ENCODE peak calls at places on chromosomes 5 and 9, in ten cellular contexts. One of them, this sample, is unnamed.

GRCh38 chr9:69181908-69182353 is 7.9 kb downstream of the TJP2 start:
- DNase-seq in NCI-H510A treated with DMSO at 0.1 percent for 48 hours: no peak
- DNase-seq in T-helper 1 cell: no peak
- DNase-seq in A549: no peak
- DNase-seq in immature natural killer cell: no peak
- DNase-seq in natural killer cell: no peak
- DNase-seq in mesothelial cell of epicardium: no peak
- DNase-seq in stimulated activated CD4-positive, alpha-beta T cell treated with anti-CD3 and anti-CD28 coated beads, Interleukin-1b, Interleukin-23, amount 100 ng/mL, for 48 hours: no peak
- DNase-seq in activated CD8-positive, alpha-beta memory T cell treated with anti-CD3 and anti-CD28 coated beads, Interleukin-2, amount 50 U/mL, for 48 hours: no peak
- DNase-seq in iris pigment epithelial cell: peak
- DNase-seq in this sample: no peak

GRCh38 chr5:14988210-14988609 is 116.6 kb upstream of the ANKH start:
- DNase-seq in T-helper 1 cell: no peak
- DNase-seq in stimulated activated CD4-positive, alpha-beta T cell treated with anti-CD3 and anti-CD28 coated beads, Interleukin-1b, Interleukin-23, amount 100 ng/mL, for 48 hours: no peak
- DNase-seq in A549: no peak
- DNase-seq in activated CD8-positive, alpha-beta memory T cell treated with anti-CD3 and anti-CD28 coated beads, Interleukin-2, amount 50 U/mL, for 48 hours: no peak
- DNase-seq in natural killer cell: no peak
- DNase-seq in NCI-H510A treated with DMSO at 0.1 percent for 48 hours: no peak
- DNase-seq in immature natural killer cell: no peak
- DNase-seq in mesothelial cell of epicardium: no peak
- DNase-seq in iris pigment epithelial cell: no peak
- DNase-seq in this sample: no peak

GRCh38 chr9:14351206-14351605 is 37.3 kb upstream of the NFIB start:
- DNase-seq in immature natural killer cell: no peak
- DNase-seq in activated CD8-positive, alpha-beta memory T cell treated with anti-CD3 and anti-CD28 coated beads, Interleukin-2, amount 50 U/mL, for 48 hours: no peak
- DNase-seq in stimulated activated CD4-positive, alpha-beta T cell treated with anti-CD3 and anti-CD28 coated beads, Interleukin-1b, Interleukin-23, amount 100 ng/mL, for 48 hours: no peak
- DNase-seq in natural killer cell: no peak
- DNase-seq in mesothelial cell of epicardium: no peak
- DNase-seq in NCI-H510A treated with DMSO at 0.1 percent for 48 hours: no peak
- DNase-seq in iris pigment epithelial cell: no peak
- DNase-seq in T-helper 1 cell: no peak
- DNase-seq in A549: no peak
- DNase-seq in this sample: no peak

GRCh38 chr5:1463326-1464095 is 18.3 kb upstream of the SLC6A3 start:
- DNase-seq in stimulated activated CD4-positive, alpha-beta T cell treated with anti-CD3 and anti-CD28 coated beads, Interleukin-1b, Interleukin-23, amount 100 ng/mL, for 48 hours: no peak
- DNase-seq in natural killer cell: no peak
- DNase-seq in A549: no peak
- DNase-seq in NCI-H510A treated with DMSO at 0.1 percent for 48 hours: no peak
- DNase-seq in T-helper 1 cell: no peak
- DNase-seq in immature natural killer cell: no peak
- DNase-seq in iris pigment epithelial cell: no peak
- DNase-seq in mesothelial cell of epicardium: no peak
- DNase-seq in activated CD8-positive, alpha-beta memory T cell treated with anti-CD3 and anti-CD28 coated beads, Interleukin-2, amount 50 U/mL, for 48 hours: no peak
- DNase-seq in this sample: no peak

GRCh38 chr5:109479260-109479860 is 69.6 kb upstream of the PJA2 start:
- DNase-seq in mesothelial cell of epicardium: no peak
- DNase-seq in activated CD8-positive, alpha-beta memory T cell treated with anti-CD3 and anti-CD28 coated beads, Interleukin-2, amount 50 U/mL, for 48 hours: no peak
- DNase-seq in natural killer cell: no peak
- DNase-seq in NCI-H510A treated with DMSO at 0.1 percent for 48 hours: no peak
- DNase-seq in A549: peak
- DNase-seq in stimulated activated CD4-positive, alpha-beta T cell treated with anti-CD3 and anti-CD28 coated beads, Interleukin-1b, Interleukin-23, amount 100 ng/mL, for 48 hours: no peak
- DNase-seq in iris pigment epithelial cell: peak
- DNase-seq in immature natural killer cell: no peak
- DNase-seq in T-helper 1 cell: no peak
- DNase-seq in this sample: peak

GRCh38 chr9:124309665-124310064 is 51.9 kb downstream of the NEK6 start:
- DNase-seq in stimulated activated CD4-positive, alpha-beta T cell treated with anti-CD3 and anti-CD28 coated beads, Interleukin-1b, Interleukin-23, amount 100 ng/mL, for 48 hours: no peak
- DNase-seq in mesothelial cell of epicardium: no peak
- DNase-seq in NCI-H510A treated with DMSO at 0.1 percent for 48 hours: no peak
- DNase-seq in activated CD8-positive, alpha-beta memory T cell treated with anti-CD3 and anti-CD28 coated beads, Interleukin-2, amount 50 U/mL, for 48 hours: no peak
- DNase-seq in A549: peak
- DNase-seq in T-helper 1 cell: no peak
- DNase-seq in iris pigment epithelial cell: peak
- DNase-seq in natural killer cell: no peak
- DNase-seq in immature natural killer cell: no peak
- DNase-seq in this sample: no peak

GRCh38 chr9:133726401-133727276 is 11.5 kb downstream of the SARDH start:
- DNase-seq in A549: peak
- DNase-seq in mesothelial cell of epicardium: peak
- DNase-seq in stimulated activated CD4-positive, alpha-beta T cell treated with anti-CD3 and anti-CD28 coated beads, Interleukin-1b, Interleukin-23, amount 100 ng/mL, for 48 hours: peak
- DNase-seq in T-helper 1 cell: no peak
- DNase-seq in immature natural killer cell: no peak
- DNase-seq in activated CD8-positive, alpha-beta memory T cell treated with anti-CD3 and anti-CD28 coated beads, Interleukin-2, amount 50 U/mL, for 48 hours: peak
- DNase-seq in natural killer cell: peak
- DNase-seq in NCI-H510A treated with DMSO at 0.1 percent for 48 hours: peak
- DNase-seq in iris pigment epithelial cell: peak
- DNase-seq in this sample: peak

GRCh38 chr5:179278546-179278945 is 66.7 kb downstream of the ADAMTS2 start:
- DNase-seq in natural killer cell: no peak
- DNase-seq in iris pigment epithelial cell: no peak
- DNase-seq in T-helper 1 cell: no peak
- DNase-seq in immature natural killer cell: no peak
- DNase-seq in activated CD8-positive, alpha-beta memory T cell treated with anti-CD3 and anti-CD28 coated beads, Interleukin-2, amount 50 U/mL, for 48 hours: no peak
- DNase-seq in stimulated activated CD4-positive, alpha-beta T cell treated with anti-CD3 and anti-CD28 coated beads, Interleukin-1b, Interleukin-23, amount 100 ng/mL, for 48 hours: no peak
- DNase-seq in mesothelial cell of epicardium: no peak
- DNase-seq in NCI-H510A treated with DMSO at 0.1 percent for 48 hours: no peak
- DNase-seq in A549: no peak
- DNase-seq in this sample: peak

GRCh38 chr5:60577116-60577515 is 122.8 kb downstream of the DEPDC1B start:
- DNase-seq in stimulated activated CD4-positive, alpha-beta T cell treated with anti-CD3 and anti-CD28 coated beads, Interleukin-1b, Interleukin-23, amount 100 ng/mL, for 48 hours: no peak
- DNase-seq in iris pigment epithelial cell: peak
- DNase-seq in immature natural killer cell: no peak
- DNase-seq in activated CD8-positive, alpha-beta memory T cell treated with anti-CD3 and anti-CD28 coated beads, Interleukin-2, amount 50 U/mL, for 48 hours: no peak
- DNase-seq in T-helper 1 cell: no peak
- DNase-seq in natural killer cell: no peak
- DNase-seq in A549: no peak
- DNase-seq in mesothelial cell of epicardium: no peak
- DNase-seq in NCI-H510A treated with DMSO at 0.1 percent for 48 hours: no peak
- DNase-seq in this sample: no peak

GRCh38 chr9:135604437-135605237 is 34.7 kb downstream of the GLT6D1 start:
- DNase-seq in T-helper 1 cell: no peak
- DNase-seq in stimulated activated CD4-positive, alpha-beta T cell treated with anti-CD3 and anti-CD28 coated beads, Interleukin-1b, Interleukin-23, amount 100 ng/mL, for 48 hours: no peak
- DNase-seq in mesothelial cell of epicardium: peak
- DNase-seq in NCI-H510A treated with DMSO at 0.1 percent for 48 hours: no peak
- DNase-seq in A549: no peak
- DNase-seq in natural killer cell: no peak
- DNase-seq in immature natural killer cell: no peak
- DNase-seq in iris pigment epithelial cell: no peak
- DNase-seq in activated CD8-positive, alpha-beta memory T cell treated with anti-CD3 and anti-CD28 coated beads, Interleukin-2, amount 50 U/mL, for 48 hours: peak
- DNase-seq in this sample: no peak

GRCh38 chr5:78597858-78598415 is 50.6 kb downstream of the LHFPL2 start:
- DNase-seq in mesothelial cell of epicardium: no peak
- DNase-seq in NCI-H510A treated with DMSO at 0.1 percent for 48 hours: no peak
- DNase-seq in T-helper 1 cell: no peak
- DNase-seq in iris pigment epithelial cell: peak
- DNase-seq in natural killer cell: no peak
- DNase-seq in activated CD8-positive, alpha-beta memory T cell treated with anti-CD3 and anti-CD28 coated beads, Interleukin-2, amount 50 U/mL, for 48 hours: no peak
- DNase-seq in stimulated activated CD4-positive, alpha-beta T cell treated with anti-CD3 and anti-CD28 coated beads, Interleukin-1b, Interleukin-23, amount 100 ng/mL, for 48 hours: no peak
- DNase-seq in A549: no peak
- DNase-seq in immature natural killer cell: no peak
- DNase-seq in this sample: no peak

GRCh38 chr5:39394946-39395345 is 29.8 kb downstream of the DAB2 start:
- DNase-seq in activated CD8-positive, alpha-beta memory T cell treated with anti-CD3 and anti-CD28 coated beads, Interleukin-2, amount 50 U/mL, for 48 hours: no peak
- DNase-seq in T-helper 1 cell: no peak
- DNase-seq in NCI-H510A treated with DMSO at 0.1 percent for 48 hours: no peak
- DNase-seq in mesothelial cell of epicardium: no peak
- DNase-seq in natural killer cell: no peak
- DNase-seq in iris pigment epithelial cell: peak
- DNase-seq in immature natural killer cell: no peak
- DNase-seq in stimulated activated CD4-positive, alpha-beta T cell treated with anti-CD3 and anti-CD28 coated beads, Interleukin-1b, Interleukin-23, amount 100 ng/mL, for 48 hours: no peak
- DNase-seq in A549: no peak
- DNase-seq in this sample: no peak

GRCh38 chr9:90017704-90018103 is 412.9 kb downstream of the GADD45G start:
- DNase-seq in stimulated activated CD4-positive, alpha-beta T cell treated with anti-CD3 and anti-CD28 coated beads, Interleukin-1b, Interleukin-23, amount 100 ng/mL, for 48 hours: no peak
- DNase-seq in iris pigment epithelial cell: no peak
- DNase-seq in activated CD8-positive, alpha-beta memory T cell treated with anti-CD3 and anti-CD28 coated beads, Interleukin-2, amount 50 U/mL, for 48 hours: no peak
- DNase-seq in A549: no peak
- DNase-seq in immature natural killer cell: no peak
- DNase-seq in natural killer cell: no peak
- DNase-seq in NCI-H510A treated with DMSO at 0.1 percent for 48 hours: no peak
- DNase-seq in mesothelial cell of epicardium: no peak
- DNase-seq in T-helper 1 cell: no peak
- DNase-seq in this sample: no peak

GRCh38 chr5:134073404-134073803 is 41.1 kb upstream of the TCF7 start:
- DNase-seq in immature natural killer cell: no peak
- DNase-seq in natural killer cell: no peak
- DNase-seq in A549: peak
- DNase-seq in iris pigment epithelial cell: no peak
- DNase-seq in mesothelial cell of epicardium: no peak
- DNase-seq in NCI-H510A treated with DMSO at 0.1 percent for 48 hours: no peak
- DNase-seq in T-helper 1 cell: no peak
- DNase-seq in activated CD8-positive, alpha-beta memory T cell treated with anti-CD3 and anti-CD28 coated beads, Interleukin-2, amount 50 U/mL, for 48 hours: no peak
- DNase-seq in stimulated activated CD4-positive, alpha-beta T cell treated with anti-CD3 and anti-CD28 coated beads, Interleukin-1b, Interleukin-23, amount 100 ng/mL, for 48 hours: no peak
- DNase-seq in this sample: no peak

GRCh38 chr5:89572696-89573095 is 689.7 kb upstream of the MEF2C start:
- DNase-seq in T-helper 1 cell: no peak
- DNase-seq in natural killer cell: no peak
- DNase-seq in NCI-H510A treated with DMSO at 0.1 percent for 48 hours: no peak
- DNase-seq in iris pigment epithelial cell: peak
- DNase-seq in activated CD8-positive, alpha-beta memory T cell treated with anti-CD3 and anti-CD28 coated beads, Interleukin-2, amount 50 U/mL, for 48 hours: no peak
- DNase-seq in A549: no peak
- DNase-seq in immature natural killer cell: no peak
- DNase-seq in stimulated activated CD4-positive, alpha-beta T cell treated with anti-CD3 and anti-CD28 coated beads, Interleukin-1b, Interleukin-23, amount 100 ng/mL, for 48 hours: no peak
- DNase-seq in mesothelial cell of epicardium: no peak
- DNase-seq in this sample: no peak

This sample was measured in NCI-H1417.